ENCODE peak calls at places on chromosomes 16 and 17, in six cellular contexts. One of them, this sample, is unnamed.

GRCh38 chr16:11494029-11494428 is 92.7 kb downstream of the LITAF start:
- DNase-seq in NCI-H774: no peak
- DNase-seq in GM04503: no peak
- DNase-seq in CD8-positive, alpha-beta memory T cell: no peak
- DNase-seq in AG09319: no peak
- DNase-seq in activated naive CD8-positive, alpha-beta T cell treated with anti-CD3 and anti-CD28 coated beads for 36 hours: no peak
- DNase-seq in this sample: no peak

GRCh38 chr17:75059369-75060345 is 12.6 kb downstream of the KCTD2 start:
- DNase-seq in NCI-H774: no peak
- DNase-seq in GM04503: peak
- DNase-seq in CD8-positive, alpha-beta memory T cell: no peak
- DNase-seq in AG09319: no peak
- DNase-seq in activated naive CD8-positive, alpha-beta T cell treated with anti-CD3 and anti-CD28 coated beads for 36 hours: no peak
- DNase-seq in this sample: peak

GRCh38 chr17:38428643-38429371 is 543 bp downstream of the ARHGAP23 start:
- DNase-seq in NCI-H774: no peak
- DNase-seq in GM04503: no peak
- DNase-seq in CD8-positive, alpha-beta memory T cell: no peak
- DNase-seq in AG09319: no peak
- DNase-seq in activated naive CD8-positive, alpha-beta T cell treated with anti-CD3 and anti-CD28 coated beads for 36 hours: peak
- DNase-seq in this sample: peak

GRCh38 chr16:1395444-1396074 is 18.9 kb downstream of the UNKL start:
- DNase-seq in NCI-H774: no peak
- DNase-seq in GM04503: no peak
- DNase-seq in CD8-positive, alpha-beta memory T cell: no peak
- DNase-seq in AG09319: no peak
- DNase-seq in activated naive CD8-positive, alpha-beta T cell treated with anti-CD3 and anti-CD28 coated beads for 36 hours: no peak
- DNase-seq in this sample: no peak

GRCh38 chr16:379183-379960 is 2.4 kb downstream of the PGAP6 start:
- DNase-seq in NCI-H774: peak
- DNase-seq in GM04503: no peak
- DNase-seq in CD8-positive, alpha-beta memory T cell: no peak
- DNase-seq in AG09319: no peak
- DNase-seq in activated naive CD8-positive, alpha-beta T cell treated with anti-CD3 and anti-CD28 coated beads for 36 hours: no peak
- DNase-seq in this sample: no peak

GRCh38 chr17:48234922-48235321 is 127.4 kb downstream of the SNX11 start:
- DNase-seq in NCI-H774: no peak
- DNase-seq in GM04503: no peak
- DNase-seq in CD8-positive, alpha-beta memory T cell: no peak
- DNase-seq in AG09319: no peak
- DNase-seq in activated naive CD8-positive, alpha-beta T cell treated with anti-CD3 and anti-CD28 coated beads for 36 hours: no peak
- DNase-seq in this sample: no peak

GRCh38 chr17:32100971-32101631 is 41.2 kb upstream of the RHOT1 start:
- DNase-seq in NCI-H774: peak
- DNase-seq in GM04503: no peak
- DNase-seq in CD8-positive, alpha-beta memory T cell: no peak
- DNase-seq in AG09319: no peak
- DNase-seq in activated naive CD8-positive, alpha-beta T cell treated with anti-CD3 and anti-CD28 coated beads for 36 hours: no peak
- DNase-seq in this sample: no peak

GRCh38 chr17:43701318-43701743 is 39.6 kb upstream of the MEOX1 start:
- DNase-seq in NCI-H774: no peak
- DNase-seq in GM04503: peak
- DNase-seq in CD8-positive, alpha-beta memory T cell: peak
- DNase-seq in AG09319: peak
- DNase-seq in activated naive CD8-positive, alpha-beta T cell treated with anti-CD3 and anti-CD28 coated beads for 36 hours: peak
- DNase-seq in this sample: peak

This sample was measured in amniotic epithelial cell.